ENCODE peak calls at places on chromosomes 16 and 17, in four cellular contexts. One of them, this sample, is unnamed.

GRCh38 chr17:66474258-66474657 is 171.8 kb downstream of the PRKCA start:
- DNase-seq in left lung: no peak
- DNase-seq in heart left ventricle: no peak
- DNase-seq in foreskin fibroblast: no peak
- DNase-seq in this sample: no peak

GRCh38 chr17:5694507-5694906 is 110.2 kb upstream of the NLRP1 start:
- DNase-seq in foreskin fibroblast: no peak
- DNase-seq in left lung: no peak
- DNase-seq in heart left ventricle: no peak
- DNase-seq in this sample: no peak

GRCh38 chr16:11562411-11562810 is 24.3 kb downstream of the LITAF start:
- DNase-seq in heart left ventricle: no peak
- DNase-seq in left lung: no peak
- DNase-seq in foreskin fibroblast: no peak
- DNase-seq in this sample: no peak

GRCh38 chr16:2040031-2040430 is 7.6 kb downstream of the NTHL1 start:
- DNase-seq in heart left ventricle: no peak
- DNase-seq in foreskin fibroblast: peak; percentile 35
- DNase-seq in left lung: no peak
- DNase-seq in this sample: no peak

GRCh38 chr17:57464191-57464864 is 208.0 kb downstream of the MSI2 start:
- DNase-seq in foreskin fibroblast: no peak
- DNase-seq in heart left ventricle: peak; percentile 58
- DNase-seq in left lung: no peak
- DNase-seq in this sample: no peak

GRCh38 chr16:88804552-88805339 is 1.2 kb downstream of the CDT1 start:
- DNase-seq in left lung: no peak
- DNase-seq in heart left ventricle: no peak
- DNase-seq in foreskin fibroblast: no peak
- DNase-seq in this sample: no peak

GRCh38 chr17:56798916-56799315 is 34.8 kb downstream of the C17orf67 start:
- DNase-seq in left lung: no peak
- DNase-seq in foreskin fibroblast: no peak
- DNase-seq in heart left ventricle: no peak
- DNase-seq in this sample: no peak

GRCh38 chr16:89102035-89102776 is 8.6 kb downstream of the ACSF3 start:
- DNase-seq in heart left ventricle: no peak
- DNase-seq in foreskin fibroblast: no peak
- DNase-seq in left lung: no peak
- DNase-seq in this sample: no peak

GRCh38 chr16:59126486-59126885 is 392.4 kb upstream of the GOT2 start:
- DNase-seq in heart left ventricle: no peak
- DNase-seq in left lung: no peak
- DNase-seq in foreskin fibroblast: peak; percentile 18
- DNase-seq in this sample: no peak

GRCh38 chr17:58338454-58338841 is 9.9 kb upstream of the TSPOAP1 start:
- DNase-seq in foreskin fibroblast: no peak
- DNase-seq in heart left ventricle: no peak
- DNase-seq in left lung: no peak
- DNase-seq in this sample: no peak

GRCh38 chr17:32696426-32696825 is 180.5 kb downstream of the MYO1D start:
- DNase-seq in left lung: no peak
- DNase-seq in heart left ventricle: no peak
- DNase-seq in foreskin fibroblast: no peak
- DNase-seq in this sample: no peak

GRCh38 chr16:27316038-27316680 is 2.4 kb downstream of the IL4R start:
- DNase-seq in foreskin fibroblast: no peak
- DNase-seq in left lung: no peak
- DNase-seq in heart left ventricle: no peak
- DNase-seq in this sample: no peak

GRCh38 chr16:21646091-21646490 is 6.3 kb downstream of the IGSF6 start:
- DNase-seq in foreskin fibroblast: no peak
- DNase-seq in left lung: no peak
- DNase-seq in heart left ventricle: no peak
- DNase-seq in this sample: no peak

GRCh38 chr16:48126801-48127644 is 28.8 kb downstream of the ABCC12 start:
- DNase-seq in foreskin fibroblast: peak; percentile 96
- DNase-seq in left lung: peak; percentile 81
- DNase-seq in heart left ventricle: no peak
- DNase-seq in this sample: peak; percentile 89

GRCh38 chr17:75996665-75997590 is 3.7 kb upstream of the CDK3 start:
- DNase-seq in heart left ventricle: peak; percentile 45
- DNase-seq in foreskin fibroblast: peak; percentile 54
- DNase-seq in left lung: peak; percentile 71
- DNase-seq in this sample: no peak

GRCh38 chr16:21646721-21647561 is 5.5 kb downstream of the IGSF6 start:
- DNase-seq in heart left ventricle: no peak
- DNase-seq in foreskin fibroblast: no peak
- DNase-seq in left lung: no peak
- DNase-seq in this sample: no peak

GRCh38 chr16:88924834-88925539 is 52.0 kb downstream of the CBFA2T3 start:
- DNase-seq in foreskin fibroblast: peak; percentile 86
- DNase-seq in left lung: no peak
- DNase-seq in heart left ventricle: peak; percentile 50
- DNase-seq in this sample: peak; percentile 19

GRCh38 chr17:57257213-57257873 is 1.0 kb downstream of the MSI2 start:
- DNase-seq in heart left ventricle: no peak
- DNase-seq in foreskin fibroblast: no peak
- DNase-seq in left lung: no peak
- DNase-seq in this sample: no peak

GRCh38 chr17:28725166-28725659 is 820 bp downstream of the TLCD1 start:
- DNase-seq in heart left ventricle: no peak
- DNase-seq in left lung: no peak
- DNase-seq in foreskin fibroblast: peak; percentile 84
- DNase-seq in this sample: no peak

GRCh38 chr16:339680-340079 is 12.8 kb downstream of the AXIN1 start:
- DNase-seq in foreskin fibroblast: no peak
- DNase-seq in left lung: no peak
- DNase-seq in heart left ventricle: no peak
- DNase-seq in this sample: no peak

GRCh38 chr17:17024778-17025300 is 17.4 kb upstream of the MPRIP start:
- DNase-seq in left lung: no peak
- DNase-seq in heart left ventricle: peak; percentile 38
- DNase-seq in foreskin fibroblast: no peak
- DNase-seq in this sample: no peak

GRCh38 chr16:54286330-54287017 is at the start of gene IRX3:
- DNase-seq in left lung: peak; percentile 89
- DNase-seq in foreskin fibroblast: peak; percentile 94
- DNase-seq in heart left ventricle: peak; percentile 90
- DNase-seq in this sample: peak; percentile 63

GRCh38 chr16:30934827-30935557 is 11.6 kb downstream of the FBXL19 start:
- DNase-seq in heart left ventricle: no peak
- DNase-seq in left lung: peak; percentile 55
- DNase-seq in foreskin fibroblast: peak; percentile 71
- DNase-seq in this sample: no peak

GRCh38 chr17:60139438-60140285 is 10.1 kb upstream of the CA4 start:
- DNase-seq in left lung: peak; percentile 68
- DNase-seq in heart left ventricle: peak; percentile 78
- DNase-seq in foreskin fibroblast: peak; percentile 84
- DNase-seq in this sample: no peak

DNA sequence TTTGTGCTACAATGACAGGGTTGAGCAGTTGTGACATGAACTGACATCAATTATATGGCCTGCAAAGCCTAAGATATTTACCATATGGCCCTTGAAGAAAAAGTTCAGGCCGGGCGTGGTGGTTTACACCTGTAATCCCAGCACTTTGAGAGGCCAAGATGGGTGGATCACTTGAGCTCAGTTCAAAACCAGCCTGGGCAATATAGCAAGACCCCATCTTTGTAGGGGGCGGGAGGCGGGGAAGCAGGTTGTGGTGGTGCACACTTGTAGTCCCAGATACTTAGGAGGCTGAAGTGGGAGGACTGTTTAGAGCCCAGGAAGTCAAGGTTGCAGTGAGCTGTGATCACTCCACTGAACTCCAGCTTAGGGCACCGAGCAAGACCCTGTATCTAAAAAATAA is 48.3 kb downstream of the STH start:
- DNase-seq in foreskin fibroblast: no peak
- DNase-seq in left lung: no peak
- DNase-seq in heart left ventricle: no peak
- DNase-seq in this sample: no peak
- TF ChIP-seq CTCF in foreskin fibroblast: no peak
- TF ChIP-seq CTCF in left lung: no peak
- TF ChIP-seq CTCF in heart left ventricle: no peak
- TF ChIP-seq CTCF in this sample: no peak

GRCh38 chr16:85780281-85780680 is 19.1 kb downstream of the EMC8 start:
- DNase-seq in heart left ventricle: no peak
- DNase-seq in left lung: no peak
- DNase-seq in foreskin fibroblast: no peak
- DNase-seq in this sample: no peak

GRCh38 chr16:85781156-85781555 is 18.2 kb downstream of the EMC8 start:
- DNase-seq in heart left ventricle: no peak
- DNase-seq in foreskin fibroblast: no peak
- DNase-seq in left lung: no peak
- DNase-seq in this sample: no peak

GRCh38 chr16:85782476-85782875 is 16.9 kb downstream of the EMC8 start:
- DNase-seq in left lung: no peak
- DNase-seq in heart left ventricle: no peak
- DNase-seq in foreskin fibroblast: peak; percentile 52
- DNase-seq in this sample: no peak

GRCh38 chr16:85783441-85783840 is 15.9 kb downstream of the EMC8 start:
- DNase-seq in heart left ventricle: no peak
- DNase-seq in left lung: no peak
- DNase-seq in foreskin fibroblast: no peak
- DNase-seq in this sample: no peak

DNA sequence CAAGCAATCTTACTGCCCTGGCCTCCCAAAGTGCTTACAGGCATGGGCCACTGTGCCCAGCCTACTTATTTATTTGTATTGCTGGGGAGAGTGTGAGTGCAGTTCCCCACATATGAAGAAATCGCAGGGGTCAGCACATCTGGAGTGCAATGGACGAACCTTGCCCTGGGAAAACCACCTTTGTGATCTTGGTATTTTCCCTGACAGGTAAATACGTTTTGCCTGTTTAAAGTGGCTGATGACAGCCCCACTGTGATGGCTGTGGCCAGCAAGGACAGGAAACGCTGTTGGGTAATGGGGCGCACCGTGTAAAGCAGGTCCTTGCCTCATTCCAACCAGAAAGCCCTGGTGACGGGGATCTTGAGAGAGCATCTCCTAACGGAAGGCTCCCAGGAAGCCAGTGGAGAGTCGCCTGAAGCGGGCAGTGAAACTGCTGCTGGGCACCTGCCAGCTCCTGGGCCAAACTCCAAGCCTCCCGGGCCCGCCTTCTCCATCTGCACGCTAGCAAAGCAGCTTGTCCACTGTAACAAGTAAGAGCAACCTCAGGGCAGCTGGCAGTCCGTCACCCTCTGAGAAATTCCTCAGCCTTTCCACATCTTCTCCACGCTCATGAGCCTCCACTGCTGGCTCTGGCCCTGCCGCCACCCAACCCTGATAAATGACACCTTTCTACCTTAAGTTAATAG is 17.5 kb downstream of the EMC8 start:
- DNase-seq in left lung: peak; percentile 47
- DNase-seq in heart left ventricle: peak; percentile 57
- DNase-seq in foreskin fibroblast: peak; percentile 89
- DNase-seq in this sample: peak; percentile 77
- TF ChIP-seq CTCF in left lung: no peak
- TF ChIP-seq CTCF in heart left ventricle: no peak
- TF ChIP-seq CTCF in foreskin fibroblast: no peak
- TF ChIP-seq CTCF in this sample: no peak

DNA sequence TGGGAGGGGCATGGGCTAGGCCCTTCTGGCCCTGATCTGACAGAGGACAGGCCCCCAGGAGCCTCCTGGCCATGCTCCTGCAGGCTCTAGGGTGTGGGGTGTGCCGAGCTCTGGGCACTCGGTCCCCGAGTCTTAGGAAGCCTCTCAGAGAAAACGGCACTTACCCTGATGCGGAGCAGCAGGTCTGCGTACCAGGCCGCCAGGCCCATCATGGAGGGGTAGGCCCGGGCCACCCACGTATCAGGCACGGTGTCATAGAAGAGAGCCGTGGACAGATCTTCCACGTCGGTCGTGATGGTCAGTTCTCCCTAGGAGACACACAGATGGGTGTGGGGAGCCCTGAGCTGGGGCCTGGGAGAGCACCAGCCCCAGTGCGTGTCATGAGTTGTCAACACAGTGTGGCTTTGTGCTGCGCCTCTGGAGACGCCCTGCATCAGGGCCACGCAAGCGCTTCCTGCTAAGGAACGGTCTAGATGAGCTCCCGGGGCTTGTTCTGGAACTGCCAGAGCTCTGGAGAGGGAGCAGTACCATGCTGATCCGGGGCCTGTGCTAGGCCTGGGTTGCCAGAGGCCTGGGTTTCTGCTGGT is 47.9 kb downstream of the PGS1 start:
- DNase-seq in foreskin fibroblast: no peak
- DNase-seq in left lung: no peak
- DNase-seq in heart left ventricle: no peak
- DNase-seq in this sample: no peak
- TF ChIP-seq CTCF in foreskin fibroblast: no peak
- TF ChIP-seq CTCF in left lung: no peak
- TF ChIP-seq CTCF in heart left ventricle: no peak
- TF ChIP-seq CTCF in this sample: no peak

DNA sequence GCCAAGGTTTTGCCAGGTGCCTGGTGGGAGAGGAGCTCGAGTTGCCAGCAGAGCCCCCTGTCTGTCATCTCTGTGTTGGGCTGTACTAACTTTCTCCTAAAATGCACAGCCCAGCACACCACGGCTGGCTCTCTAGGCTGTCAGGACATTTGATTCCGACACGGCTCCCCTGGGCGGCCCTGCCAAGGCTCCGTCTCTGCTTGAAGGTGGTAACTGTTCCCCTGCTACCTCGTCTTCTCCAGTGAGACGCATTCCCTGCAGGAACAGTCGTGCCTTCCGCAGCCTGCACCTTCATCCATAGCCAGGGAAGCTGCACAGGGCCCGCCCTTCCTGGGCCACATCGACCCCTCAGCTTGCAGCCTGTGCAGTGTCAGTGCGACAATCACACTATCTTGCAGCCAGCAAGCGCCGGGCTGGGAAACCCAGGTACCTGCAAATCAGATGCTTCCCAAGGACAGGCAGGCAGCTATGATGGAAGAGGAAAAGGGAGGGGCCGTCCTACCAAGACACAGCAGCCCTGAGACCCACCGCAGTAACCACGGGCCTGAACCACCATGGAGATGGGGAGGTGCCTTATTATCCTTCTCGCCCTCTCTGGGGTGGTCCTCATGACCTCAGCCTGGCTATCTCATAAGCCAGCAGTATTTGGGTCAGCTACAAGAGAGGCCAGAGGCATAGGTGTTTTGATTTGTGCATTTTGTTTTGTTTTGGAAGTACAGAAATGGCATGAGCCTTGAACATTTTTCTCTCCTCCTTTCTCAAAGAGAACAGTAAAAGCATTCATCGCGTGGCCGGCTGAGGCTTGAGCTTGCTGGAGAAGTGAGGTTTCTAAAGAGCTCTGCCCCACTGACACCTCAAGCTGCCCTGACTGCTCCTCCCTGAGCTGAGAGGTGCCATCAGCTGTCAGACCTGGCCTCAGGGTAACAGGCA is 361.7 kb upstream of the TNRC6C start:
- DNase-seq in heart left ventricle: no peak
- DNase-seq in foreskin fibroblast: no peak
- DNase-seq in left lung: no peak
- DNase-seq in this sample: no peak
- TF ChIP-seq CTCF in heart left ventricle: no peak
- TF ChIP-seq CTCF in foreskin fibroblast: no peak
- TF ChIP-seq CTCF in left lung: no peak
- TF ChIP-seq CTCF in this sample: no peak

GRCh38 chr17:79844869-79845600 is 5.8 kb upstream of the CBX4 start:
- DNase-seq in foreskin fibroblast: peak; percentile 65
- DNase-seq in heart left ventricle: peak; percentile 63
- DNase-seq in left lung: no peak
- DNase-seq in this sample: no peak
- TF ChIP-seq CTCF in foreskin fibroblast: peak; percentile 57
- TF ChIP-seq CTCF in heart left ventricle: peak; percentile 89
- TF ChIP-seq CTCF in left lung: peak; percentile 75
- TF ChIP-seq CTCF in this sample: peak; percentile 51

GRCh38 chr17:40560592-40561293 is 4.5 kb downstream of the CCR7 start:
- DNase-seq in left lung: no peak
- DNase-seq in foreskin fibroblast: peak; percentile 28
- DNase-seq in heart left ventricle: no peak
- DNase-seq in this sample: no peak
- TF ChIP-seq CTCF in left lung: peak; percentile 27
- TF ChIP-seq CTCF in foreskin fibroblast: no peak
- TF ChIP-seq CTCF in heart left ventricle: peak; percentile 1
- TF ChIP-seq CTCF in this sample: no peak